ENCODE peak calls at places on chromosome 5, in ten cellular contexts. One of them, this sample, is unnamed.

GRCh38 chr5:72000707-72001106 is 106.6 kb upstream of the MAP1B start:
- DNase-seq in foreskin fibroblast: no peak
- DNase-seq in brain microvascular endothelial cell: no peak
- DNase-seq in PC-3: no peak
- DNase-seq in aorta: no peak
- DNase-seq in Karpas-422: no peak
- DNase-seq in left ventricle myocardium inferior: no peak
- DNase-seq in adrenal gland: no peak
- DNase-seq in CD8-positive, alpha-beta memory T cell: no peak
- DNase-seq in dorsolateral prefrontal cortex: no peak
- DNase-seq in this sample: no peak

GRCh38 chr5:36392818-36393217 is 91.1 kb upstream of the RANBP3L start:
- DNase-seq in foreskin fibroblast: peak
- DNase-seq in brain microvascular endothelial cell: no peak
- DNase-seq in PC-3: peak
- DNase-seq in aorta: no peak
- DNase-seq in Karpas-422: no peak
- DNase-seq in left ventricle myocardium inferior: no peak
- DNase-seq in adrenal gland: no peak
- DNase-seq in CD8-positive, alpha-beta memory T cell: no peak
- DNase-seq in dorsolateral prefrontal cortex: no peak
- DNase-seq in this sample: no peak

GRCh38 chr5:40442346-40442745 is 237.4 kb upstream of the PTGER4 start:
- DNase-seq in foreskin fibroblast: peak
- DNase-seq in brain microvascular endothelial cell: peak
- DNase-seq in PC-3: peak
- DNase-seq in aorta: no peak
- DNase-seq in Karpas-422: no peak
- DNase-seq in left ventricle myocardium inferior: no peak
- DNase-seq in adrenal gland: no peak
- DNase-seq in CD8-positive, alpha-beta memory T cell: peak
- DNase-seq in dorsolateral prefrontal cortex: no peak
- DNase-seq in this sample: no peak

GRCh38 chr5:179416906-179417470 is 71.7 kb upstream of the ADAMTS2 start:
- DNase-seq in foreskin fibroblast: no peak
- DNase-seq in brain microvascular endothelial cell: no peak
- DNase-seq in PC-3: no peak
- DNase-seq in aorta: no peak
- DNase-seq in Karpas-422: no peak
- DNase-seq in left ventricle myocardium inferior: no peak
- DNase-seq in adrenal gland: no peak
- DNase-seq in CD8-positive, alpha-beta memory T cell: no peak
- DNase-seq in dorsolateral prefrontal cortex: peak
- DNase-seq in this sample: no peak

GRCh38 chr5:39906146-39906545 is 481.4 kb upstream of the DAB2 start:
- DNase-seq in foreskin fibroblast: peak
- DNase-seq in brain microvascular endothelial cell: peak
- DNase-seq in PC-3: peak
- DNase-seq in aorta: no peak
- DNase-seq in Karpas-422: no peak
- DNase-seq in left ventricle myocardium inferior: no peak
- DNase-seq in adrenal gland: no peak
- DNase-seq in CD8-positive, alpha-beta memory T cell: no peak
- DNase-seq in dorsolateral prefrontal cortex: no peak
- DNase-seq in this sample: no peak

GRCh38 chr5:32522429-32523143 is 62.8 kb upstream of the SUB1 start:
- DNase-seq in foreskin fibroblast: no peak
- DNase-seq in brain microvascular endothelial cell: peak
- DNase-seq in PC-3: peak
- DNase-seq in aorta: no peak
- DNase-seq in Karpas-422: no peak
- DNase-seq in left ventricle myocardium inferior: no peak
- DNase-seq in adrenal gland: peak
- DNase-seq in CD8-positive, alpha-beta memory T cell: no peak
- DNase-seq in dorsolateral prefrontal cortex: no peak
- DNase-seq in this sample: no peak

GRCh38 chr5:137629646-137630045 is 106.2 kb downstream of the KLHL3 start:
- DNase-seq in foreskin fibroblast: no peak
- DNase-seq in brain microvascular endothelial cell: peak
- DNase-seq in PC-3: peak
- DNase-seq in aorta: no peak
- DNase-seq in Karpas-422: peak
- DNase-seq in left ventricle myocardium inferior: no peak
- DNase-seq in adrenal gland: peak
- DNase-seq in CD8-positive, alpha-beta memory T cell: peak
- DNase-seq in dorsolateral prefrontal cortex: no peak
- DNase-seq in this sample: peak

GRCh38 chr5:60576425-60576824 is 123.5 kb downstream of the DEPDC1B start:
- DNase-seq in foreskin fibroblast: no peak
- DNase-seq in brain microvascular endothelial cell: no peak
- DNase-seq in PC-3: no peak
- DNase-seq in aorta: no peak
- DNase-seq in Karpas-422: peak
- DNase-seq in left ventricle myocardium inferior: no peak
- DNase-seq in adrenal gland: no peak
- DNase-seq in CD8-positive, alpha-beta memory T cell: no peak
- DNase-seq in dorsolateral prefrontal cortex: no peak
- DNase-seq in this sample: no peak

GRCh38 chr5:2629035-2629434 is 122.4 kb downstream of the IRX2 start:
- DNase-seq in foreskin fibroblast: no peak
- DNase-seq in brain microvascular endothelial cell: no peak
- DNase-seq in PC-3: no peak
- DNase-seq in aorta: no peak
- DNase-seq in Karpas-422: no peak
- DNase-seq in left ventricle myocardium inferior: no peak
- DNase-seq in adrenal gland: no peak
- DNase-seq in CD8-positive, alpha-beta memory T cell: no peak
- DNase-seq in dorsolateral prefrontal cortex: no peak
- DNase-seq in this sample: no peak

GRCh38 chr5:174491761-174492350 is 232.5 kb upstream of the MSX2 start:
- DNase-seq in foreskin fibroblast: no peak
- DNase-seq in brain microvascular endothelial cell: no peak
- DNase-seq in PC-3: peak
- DNase-seq in aorta: no peak
- DNase-seq in Karpas-422: no peak
- DNase-seq in left ventricle myocardium inferior: no peak
- DNase-seq in adrenal gland: no peak
- DNase-seq in CD8-positive, alpha-beta memory T cell: no peak
- DNase-seq in dorsolateral prefrontal cortex: no peak
- DNase-seq in this sample: no peak

GRCh38 chr5:170159101-170159698 is 53.5 kb downstream of the FOXI1 start:
- DNase-seq in foreskin fibroblast: peak
- DNase-seq in brain microvascular endothelial cell: peak
- DNase-seq in PC-3: peak
- DNase-seq in aorta: no peak
- DNase-seq in Karpas-422: no peak
- DNase-seq in left ventricle myocardium inferior: no peak
- DNase-seq in adrenal gland: no peak
- DNase-seq in CD8-positive, alpha-beta memory T cell: no peak
- DNase-seq in dorsolateral prefrontal cortex: no peak
- DNase-seq in this sample: no peak

GRCh38 chr5:108216890-108217289 is 165.0 kb downstream of the FBXL17 start:
- DNase-seq in foreskin fibroblast: peak
- DNase-seq in brain microvascular endothelial cell: peak
- DNase-seq in PC-3: peak
- DNase-seq in aorta: no peak
- DNase-seq in Karpas-422: no peak
- DNase-seq in left ventricle myocardium inferior: no peak
- DNase-seq in adrenal gland: no peak
- DNase-seq in CD8-positive, alpha-beta memory T cell: no peak
- DNase-seq in dorsolateral prefrontal cortex: no peak
- DNase-seq in this sample: no peak

GRCh38 chr5:69368458-69369368 is 607 bp downstream of the AK6 start:
- DNase-seq in foreskin fibroblast: peak
- DNase-seq in brain microvascular endothelial cell: peak
- DNase-seq in PC-3: peak
- DNase-seq in aorta: no peak
- DNase-seq in Karpas-422: no peak
- DNase-seq in left ventricle myocardium inferior: no peak
- DNase-seq in adrenal gland: no peak
- DNase-seq in CD8-positive, alpha-beta memory T cell: peak
- DNase-seq in dorsolateral prefrontal cortex: no peak
- DNase-seq in this sample: no peak

GRCh38 chr5:31853398-31854135 is 214.6 kb downstream of the PDZD2 start:
- DNase-seq in foreskin fibroblast: no peak
- DNase-seq in brain microvascular endothelial cell: no peak
- DNase-seq in PC-3: peak
- DNase-seq in aorta: no peak
- DNase-seq in Karpas-422: no peak
- DNase-seq in left ventricle myocardium inferior: no peak
- DNase-seq in adrenal gland: no peak
- DNase-seq in CD8-positive, alpha-beta memory T cell: no peak
- DNase-seq in dorsolateral prefrontal cortex: no peak
- DNase-seq in this sample: no peak

DNA sequence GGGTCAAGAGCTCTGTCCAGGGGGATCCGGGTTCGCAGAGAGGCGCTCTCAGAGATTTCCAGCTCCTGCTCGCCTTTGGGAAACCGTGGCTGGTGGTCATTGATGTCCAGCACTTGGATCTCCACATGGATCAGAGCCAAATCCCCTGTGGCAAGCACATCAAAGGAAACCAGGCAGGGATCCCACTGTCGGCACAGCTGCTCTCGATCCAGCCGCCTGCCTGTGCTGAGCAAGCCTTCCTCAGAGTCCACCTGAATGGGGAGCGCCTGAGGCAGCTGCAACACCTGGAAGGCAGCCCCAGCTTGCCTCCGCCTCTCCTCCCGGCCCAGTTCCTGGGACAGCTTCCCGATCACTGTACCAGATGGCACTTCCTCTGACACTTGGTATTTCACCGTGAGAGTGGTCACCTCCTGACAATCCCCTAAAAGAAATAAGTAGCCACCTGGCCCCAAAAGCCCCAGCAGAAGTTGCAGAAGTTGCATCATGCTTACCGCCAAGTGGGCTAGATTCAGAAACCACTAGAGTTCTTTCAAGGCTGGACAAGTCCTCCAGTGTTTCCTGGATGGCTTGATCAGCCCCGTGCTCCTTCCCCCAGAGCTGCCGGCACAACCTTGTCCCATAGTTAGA is 522 bp downstream of the PCDH12 start:
- DNase-seq in foreskin fibroblast: no peak
- DNase-seq in brain microvascular endothelial cell: no peak
- DNase-seq in PC-3: no peak
- DNase-seq in aorta: no peak
- DNase-seq in Karpas-422: no peak
- DNase-seq in left ventricle myocardium inferior: no peak
- DNase-seq in adrenal gland: no peak
- DNase-seq in CD8-positive, alpha-beta memory T cell: no peak
- DNase-seq in dorsolateral prefrontal cortex: no peak
- DNase-seq in this sample: no peak
- H3K4me3 ChIP-seq in foreskin fibroblast: no peak
- H3K4me3 ChIP-seq in brain microvascular endothelial cell: no peak
- H3K4me3 ChIP-seq in PC-3: no peak
- H3K4me3 ChIP-seq in aorta: no peak
- H3K4me3 ChIP-seq in Karpas-422: no peak
- H3K4me3 ChIP-seq in left ventricle myocardium inferior: peak
- H3K4me3 ChIP-seq in adrenal gland: no peak
- H3K4me3 ChIP-seq in CD8-positive, alpha-beta memory T cell: no peak
- H3K4me3 ChIP-seq in dorsolateral prefrontal cortex: no peak
- H3K4me3 ChIP-seq in this sample: no peak

GRCh38 chr5:142326480-142326938 is 1.7 kb upstream of the SPRY4 start:
- DNase-seq in foreskin fibroblast: no peak
- DNase-seq in brain microvascular endothelial cell: no peak
- DNase-seq in PC-3: no peak
- DNase-seq in aorta: no peak
- DNase-seq in Karpas-422: no peak
- DNase-seq in left ventricle myocardium inferior: no peak
- DNase-seq in adrenal gland: no peak
- DNase-seq in CD8-positive, alpha-beta memory T cell: no peak
- DNase-seq in dorsolateral prefrontal cortex: no peak
- DNase-seq in this sample: no peak

GRCh38 chr5:142324871-142325676 is at the start of gene SPRY4:
- DNase-seq in foreskin fibroblast: peak
- DNase-seq in brain microvascular endothelial cell: peak
- DNase-seq in PC-3: peak
- DNase-seq in aorta: peak
- DNase-seq in Karpas-422: peak
- DNase-seq in left ventricle myocardium inferior: peak
- DNase-seq in adrenal gland: peak
- DNase-seq in CD8-positive, alpha-beta memory T cell: peak
- DNase-seq in dorsolateral prefrontal cortex: peak
- DNase-seq in this sample: peak

GRCh38 chr5:142330026-142330425 is 5.2 kb upstream of the SPRY4 start:
- DNase-seq in foreskin fibroblast: no peak
- DNase-seq in brain microvascular endothelial cell: no peak
- DNase-seq in PC-3: no peak
- DNase-seq in aorta: no peak
- DNase-seq in Karpas-422: no peak
- DNase-seq in left ventricle myocardium inferior: no peak
- DNase-seq in adrenal gland: no peak
- DNase-seq in CD8-positive, alpha-beta memory T cell: no peak
- DNase-seq in dorsolateral prefrontal cortex: no peak
- DNase-seq in this sample: no peak

GRCh38 chr5:142325677-142326479 is 1.1 kb upstream of the SPRY4 start:
- DNase-seq in foreskin fibroblast: peak
- DNase-seq in brain microvascular endothelial cell: peak
- DNase-seq in PC-3: peak
- DNase-seq in aorta: peak
- DNase-seq in Karpas-422: no peak
- DNase-seq in left ventricle myocardium inferior: peak
- DNase-seq in adrenal gland: peak
- DNase-seq in CD8-positive, alpha-beta memory T cell: no peak
- DNase-seq in dorsolateral prefrontal cortex: peak
- DNase-seq in this sample: no peak

GRCh38 chr5:142327111-142327842 is 2.5 kb upstream of the SPRY4 start:
- DNase-seq in foreskin fibroblast: peak
- DNase-seq in brain microvascular endothelial cell: peak
- DNase-seq in PC-3: peak
- DNase-seq in aorta: no peak
- DNase-seq in Karpas-422: no peak
- DNase-seq in left ventricle myocardium inferior: no peak
- DNase-seq in adrenal gland: peak
- DNase-seq in CD8-positive, alpha-beta memory T cell: no peak
- DNase-seq in dorsolateral prefrontal cortex: no peak
- DNase-seq in this sample: no peak
- H3K4me3 ChIP-seq in foreskin fibroblast: no peak
- H3K4me3 ChIP-seq in brain microvascular endothelial cell: no peak
- H3K4me3 ChIP-seq in PC-3: peak
- H3K4me3 ChIP-seq in aorta: no peak
- H3K4me3 ChIP-seq in Karpas-422: no peak
- H3K4me3 ChIP-seq in left ventricle myocardium inferior: no peak
- H3K4me3 ChIP-seq in adrenal gland: no peak
- H3K4me3 ChIP-seq in CD8-positive, alpha-beta memory T cell: no peak
- H3K4me3 ChIP-seq in dorsolateral prefrontal cortex: no peak
- H3K4me3 ChIP-seq in this sample: no peak

GRCh38 chr5:124913329-124913653 is 166.9 kb upstream of the ZNF608 start:
- DNase-seq in foreskin fibroblast: no peak
- DNase-seq in brain microvascular endothelial cell: no peak
- DNase-seq in PC-3: no peak
- DNase-seq in aorta: no peak
- DNase-seq in Karpas-422: no peak
- DNase-seq in left ventricle myocardium inferior: no peak
- DNase-seq in adrenal gland: no peak
- DNase-seq in CD8-positive, alpha-beta memory T cell: no peak
- DNase-seq in dorsolateral prefrontal cortex: no peak
- DNase-seq in this sample: no peak
- H3K4me3 ChIP-seq in foreskin fibroblast: no peak
- H3K4me3 ChIP-seq in brain microvascular endothelial cell: no peak
- H3K4me3 ChIP-seq in PC-3: no peak
- H3K4me3 ChIP-seq in aorta: no peak
- H3K4me3 ChIP-seq in Karpas-422: no peak
- H3K4me3 ChIP-seq in left ventricle myocardium inferior: no peak
- H3K4me3 ChIP-seq in adrenal gland: no peak
- H3K4me3 ChIP-seq in CD8-positive, alpha-beta memory T cell: no peak
- H3K4me3 ChIP-seq in dorsolateral prefrontal cortex: no peak
- H3K4me3 ChIP-seq in this sample: no peak

GRCh38 chr5:17763301-17763700 is 129.0 kb downstream of the TAF11L14 start:
- DNase-seq in foreskin fibroblast: no peak
- DNase-seq in brain microvascular endothelial cell: peak
- DNase-seq in PC-3: no peak
- DNase-seq in aorta: no peak
- DNase-seq in Karpas-422: no peak
- DNase-seq in left ventricle myocardium inferior: no peak
- DNase-seq in adrenal gland: no peak
- DNase-seq in CD8-positive, alpha-beta memory T cell: no peak
- DNase-seq in dorsolateral prefrontal cortex: no peak
- DNase-seq in this sample: no peak
- H3K4me3 ChIP-seq in foreskin fibroblast: no peak
- H3K4me3 ChIP-seq in brain microvascular endothelial cell: no peak
- H3K4me3 ChIP-seq in PC-3: no peak
- H3K4me3 ChIP-seq in aorta: no peak
- H3K4me3 ChIP-seq in Karpas-422: no peak
- H3K4me3 ChIP-seq in left ventricle myocardium inferior: no peak
- H3K4me3 ChIP-seq in adrenal gland: no peak
- H3K4me3 ChIP-seq in CD8-positive, alpha-beta memory T cell: no peak
- H3K4me3 ChIP-seq in dorsolateral prefrontal cortex: no peak
- H3K4me3 ChIP-seq in this sample: no peak